ENCODE peak calls at places on chromosome 14, in six cellular contexts. W, T, M, B, S and A are unnamed samples.

GRCh38 chr14:64502476-64503183 is 1.0 kb downstream of the ZBTB25 start:
- DNase-seq in W (no peak), T (no peak), M (no peak), B (peak), S (no peak), A (peak)

GRCh38 chr14:102731871-102732800 is 45.1 kb upstream of the TRAF3 start:
- DNase-seq in W (no peak), T (no peak), M (no peak), B (no peak), S (no peak), A (no peak)

GRCh38 chr14:30443368-30444007 is 115.5 kb upstream of the G2E3 start:
- DNase-seq in W (peak), T (no peak), M (no peak), B (no peak), S (no peak), A (no peak)

GRCh38 chr14:31819281-31819680 is 257.8 kb upstream of the ARHGAP5 start:
- DNase-seq in W (no peak), T (no peak), M (no peak), B (no peak), S (no peak), A (no peak)

GRCh38 chr14:54650331-54651017 is 83.5 kb downstream of the SAMD4A start:
- DNase-seq in W (peak), T (no peak), M (peak), B (no peak), S (no peak), A (peak)

GRCh38 chr14:31457665-31458659 is 656 bp upstream of the DTD2 start:
- DNase-seq in W (no peak), T (no peak), M (no peak), B (no peak), S (no peak), A (no peak)

GRCh38 chr14:80663541-80663940 is 278.0 kb downstream of the CEP128 start:
- DNase-seq in W (no peak), T (no peak), M (no peak), B (no peak), S (no peak), A (no peak)

GRCh38 chr14:34911209-34912150 is 36.3 kb upstream of the BAZ1A start:
- DNase-seq in W (no peak), T (no peak), M (no peak), B (no peak), S (no peak), A (no peak)

GRCh38 chr14:81268016-81268416 is 47.3 kb upstream of the GTF2A1 start:
- DNase-seq in W (no peak), T (peak), M (no peak), B (no peak), S (no peak), A (no peak)

GRCh38 chr14:29805415-29806123 is 122.1 kb downstream of the PRKD1 start:
- DNase-seq in W (peak), T (no peak), M (no peak), B (peak), S (no peak), A (peak)

GRCh38 chr14:51242545-51243490 is 2.8 kb downstream of the TMX1 start:
- DNase-seq in W (no peak), T (no peak), M (no peak), B (no peak), S (no peak), A (no peak)

GRCh38 chr14:54691525-54692260 is 124.8 kb downstream of the SAMD4A start:
- DNase-seq in W (no peak), T (peak), M (no peak), B (peak), S (peak), A (peak)

GRCh38 chr14:56150645-56151345 is 32.6 kb downstream of the PELI2 start:
- DNase-seq in W (no peak), T (no peak), M (no peak), B (no peak), S (no peak), A (no peak)

GRCh38 chr14:23299558-23299957 is 3.1 kb downstream of the PPP1R3E start:
- DNase-seq in W (no peak), T (no peak), M (no peak), B (no peak), S (no peak), A (no peak)

GRCh38 chr14:90574640-90575131 is 177.9 kb downstream of the CALM1 start:
- DNase-seq in W (no peak), T (no peak), M (no peak), B (no peak), S (no peak), A (no peak)

GRCh38 chr14:97713023-97713422 is 915.8 kb downstream of the VRK1 start:
- DNase-seq in W (no peak), T (no peak), M (peak), B (no peak), S (no peak), A (no peak)

GRCh38 chr14:77212933-77213656 is 31.5 kb downstream of the TMEM63C start:
- DNase-seq in W (no peak), T (peak), M (peak), B (peak), S (peak), A (peak)

GRCh38 chr14:54837508-54838149 is 65.0 kb downstream of the GCH1 start:
- DNase-seq in W (no peak), T (no peak), M (no peak), B (no peak), S (no peak), A (no peak)

GRCh38 chr14:85391892-85392291 is 138.1 kb upstream of the FLRT2 start:
- DNase-seq in W (no peak), T (no peak), M (no peak), B (no peak), S (no peak), A (no peak)

GRCh38 chr14:86087377-86087776 is 557.4 kb downstream of the FLRT2 start:
- DNase-seq in W (no peak), T (no peak), M (no peak), B (no peak), S (no peak), A (no peak)

GRCh38 chr14:99939421-99939820 is 125.8 kb upstream of the EVL start:
- DNase-seq in W (no peak), T (no peak), M (no peak), B (no peak), S (no peak), A (no peak)

GRCh38 chr14:35776823-35777222 is 32.3 kb downstream of the RALGAPA1 start:
- DNase-seq in W (no peak), T (no peak), M (no peak), B (no peak), S (no peak), A (no peak)

GRCh38 chr14:80087411-80087810 is 123.9 kb downstream of the DIO2 start:
- DNase-seq in W (no peak), T (no peak), M (no peak), B (no peak), S (no peak), A (no peak)

GRCh38 chr14:20302042-20302761 is 3.5 kb downstream of the TTC5 start:
- DNase-seq in W (no peak), T (no peak), M (no peak), B (no peak), S (no peak), A (no peak)

GRCh38 chr14:28773917-28774691 is 7.5 kb downstream of the FOXG1 start:
- DNase-seq in W (no peak), T (no peak), M (no peak), B (no peak), S (no peak), A (no peak)

GRCh38 chr14:50027797-50028196 is 88.6 kb downstream of the VCPKMT start:
- DNase-seq in W (no peak), T (no peak), M (no peak), B (no peak), S (no peak), A (no peak)

GRCh38 chr14:68394719-68395117 is 398.1 kb downstream of the ZFP36L1 start:
- DNase-seq in W (no peak), T (no peak), M (no peak), B (no peak), S (no peak), A (no peak)

GRCh38 chr14:89137514-89138163 is 279.4 kb downstream of the FOXN3 start:
- DNase-seq in W (peak), T (no peak), M (no peak), B (peak), S (no peak), A (peak)

GRCh38 chr14:49999216-49999761 is 106.4 kb downstream of the ARF6 start:
- DNase-seq in W (no peak), T (peak), M (no peak), B (peak), S (peak), A (peak)

GRCh38 chr14:94640721-94641631 is 28.8 kb downstream of the SERPINA3 start:
- DNase-seq in W (no peak), T (no peak), M (no peak), B (peak), S (no peak), A (peak)

GRCh38 chr14:105055736-105056302 is 9.4 kb downstream of the GPR132 start:
- DNase-seq in W (no peak), T (no peak), M (no peak), B (no peak), S (no peak), A (no peak)

GRCh38 chr14:91303091-91303923 is 58.8 kb upstream of the GPR68 start:
- DNase-seq in W (no peak), T (peak), M (no peak), B (no peak), S (no peak), A (no peak)

GRCh38 chr14:35222324-35222723 is 69.9 kb upstream of the PSMA6 start:
- DNase-seq in W (no peak), T (no peak), M (no peak), B (no peak), S (no peak), A (no peak)

GRCh38 chr14:32010561-32011188 is 66.4 kb upstream of the ARHGAP5 start:
- DNase-seq in W (peak), T (peak), M (no peak), B (no peak), S (no peak), A (peak)

GRCh38 chr14:69812725-69813124 is 15.7 kb upstream of the SLC10A1 start:
- DNase-seq in W (no peak), T (no peak), M (no peak), B (no peak), S (no peak), A (no peak)

GRCh38 chr14:69475194-69475818 is 9.2 kb upstream of the PLEKHD1 start:
- DNase-seq in W (no peak), T (no peak), M (no peak), B (no peak), S (no peak), A (no peak)